ENCODE peak calls at places on chromosome 14, in ten cellular contexts. F is left lung, M is fibroblast of lung, B is left ventricle myocardium inferior, U is endodermal cell, H is ovary, V is suprapubic skin, Z is A673, C is Peyer's patch, X is pancreas. R is an unnamed sample.

GRCh38 chr14:67532998-67533753 is at the start of gene PLEKHH1:
- DNase-seq in F (peak; percentile 93), M (peak; percentile 78), B (peak; percentile 80), U (peak; percentile 91), H (peak; percentile 59), V (peak; percentile 75), Z (peak; percentile 87), C (peak; percentile 90), X (peak; percentile 95), R (no peak)

GRCh38 chr14:64770751-64771150 is 66.5 kb downstream of the PLEKHG3 start:
- DNase-seq in F (no peak), M (no peak), B (no peak), U (no peak), H (no peak), V (no peak), Z (no peak), C (no peak), X (no peak), R (no peak)

GRCh38 chr14:50106178-50106577 is 10.2 kb downstream of the VCPKMT start:
- DNase-seq in F (no peak), M (no peak), B (no peak), U (no peak), H (no peak), V (no peak), Z (peak; percentile 13), C (no peak), X (no peak), R (no peak)

GRCh38 chr14:105856676-105857222 is 330.4 kb downstream of the TMEM121 start:
- DNase-seq in F (no peak), M (no peak), B (no peak), U (peak; percentile 4), H (no peak), V (no peak), Z (no peak), C (peak; percentile 40), X (no peak), R (peak; percentile 57)

GRCh38 chr14:94622653-94623421 is 10.6 kb downstream of the SERPINA3 start:
- DNase-seq in F (no peak), M (peak; percentile 63), B (no peak), U (no peak), H (no peak), V (peak; percentile 26), Z (no peak), C (no peak), X (no peak), R (no peak)

GRCh38 chr14:97282210-97282609 is 485.0 kb downstream of the VRK1 start:
- DNase-seq in F (no peak), M (no peak), B (no peak), U (no peak), H (no peak), V (no peak), Z (no peak), C (no peak), X (no peak), R (no peak)

GRCh38 chr14:31943861-31944255 is 133.2 kb upstream of the ARHGAP5 start:
- DNase-seq in F (no peak), M (no peak), B (no peak), U (no peak), H (no peak), V (no peak), Z (no peak), C (no peak), X (no peak), R (no peak)

GRCh38 chr14:38971258-38971921 is 131.6 kb downstream of the SEC23A start:
- DNase-seq in F (no peak), M (no peak), B (no peak), U (peak; percentile 47), H (no peak), V (no peak), Z (no peak), C (no peak), X (no peak), R (no peak)

GRCh38 chr14:102593841-102594170 is 1.4 kb downstream of the RCOR1 start:
- DNase-seq in F (no peak), M (no peak), B (no peak), U (no peak), H (no peak), V (no peak), Z (no peak), C (no peak), X (no peak), R (no peak)

GRCh38 chr14:23299558-23299957 is 3.1 kb downstream of the PPP1R3E start:
- DNase-seq in F (no peak), M (peak; percentile 54), B (no peak), U (no peak), H (no peak), V (no peak), Z (peak; percentile 71), C (peak; percentile 62), X (no peak), R (no peak)
- TF ChIP-seq CTCF in F (no peak), M (peak; percentile 13), B (peak; percentile 36), U (peak; percentile 35), H (no peak), V (no peak), Z (peak; percentile 55), C (no peak), X (no peak), R (no peak)

GRCh38 chr14:71165121-71165574 is 257.9 kb downstream of the PCNX1 start:
- DNase-seq in F (no peak), M (peak; percentile 69), B (no peak), U (no peak), H (no peak), V (no peak), Z (no peak), C (peak; percentile 70), X (no peak), R (no peak)

GRCh38 chr14:71165650-71166049 is 258.4 kb downstream of the PCNX1 start:
- DNase-seq in F (no peak), M (peak; percentile 12), B (no peak), U (no peak), H (no peak), V (no peak), Z (no peak), C (no peak), X (no peak), R (no peak)

GRCh38 chr14:71163842-71164500 is 256.7 kb downstream of the PCNX1 start:
- DNase-seq in F (no peak), M (no peak), B (no peak), U (no peak), H (no peak), V (no peak), Z (no peak), C (no peak), X (no peak), R (no peak)

GRCh38 chr14:71166434-71166833 is 259.2 kb downstream of the PCNX1 start:
- DNase-seq in F (no peak), M (peak; percentile 78), B (no peak), U (peak; percentile 62), H (no peak), V (no peak), Z (peak; percentile 83), C (no peak), X (no peak), R (no peak)

DNA sequence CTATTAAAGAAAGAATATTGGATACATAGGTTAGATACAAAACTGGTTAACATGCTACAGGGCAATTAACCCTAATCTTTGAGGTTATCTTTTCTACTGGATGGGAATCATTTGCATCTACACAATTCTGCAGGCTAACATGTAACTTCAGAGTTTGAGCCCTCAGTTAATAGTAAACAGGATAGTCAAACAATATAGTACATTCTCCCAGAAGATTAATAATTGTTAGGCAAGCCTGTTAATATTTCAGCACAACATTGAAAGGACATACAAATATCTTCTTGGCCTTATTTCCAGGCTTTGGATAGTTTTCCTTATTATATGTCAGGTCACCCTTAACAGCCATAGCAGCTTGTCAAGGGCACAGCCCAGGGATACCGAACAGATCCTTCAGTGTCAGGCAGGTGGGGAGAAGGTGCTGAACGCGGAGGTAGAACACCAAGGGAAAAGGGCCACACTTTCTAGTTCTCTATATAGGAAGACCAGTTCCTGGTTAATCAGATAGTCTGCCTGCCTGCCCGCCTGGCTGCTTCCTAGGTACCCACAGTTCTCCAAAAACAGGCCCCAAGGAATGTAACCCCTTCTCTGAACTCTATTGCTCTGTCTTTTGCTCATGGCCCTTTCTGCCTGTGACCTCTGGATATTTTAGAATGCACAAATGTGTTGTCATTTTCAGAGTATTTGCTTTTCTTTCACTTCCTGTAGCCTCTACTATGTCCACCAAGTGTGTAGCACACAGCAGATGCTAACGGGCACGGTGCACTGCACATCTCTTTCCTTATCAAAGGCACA is 256.0 kb downstream of the PCNX1 start:
- DNase-seq in F (no peak), M (no peak), B (no peak), U (no peak), H (no peak), V (no peak), Z (no peak), C (no peak), X (no peak), R (no peak)
- H3K27ac ChIP-seq in F (no peak overlapping the region), M (no peak overlapping the region), B (no peak overlapping the region), U (no peak overlapping the region), H (no peak overlapping the region), V (no peak overlapping the region), Z (no peak overlapping the region), C (peak overlapping the region; percentile 8), X (peak overlapping the region; percentile 34), R (no peak overlapping the region)

GRCh38 chr14:95984206-95984605 is 55.0 kb upstream of the C14orf132 start:
- DNase-seq in F (no peak), M (no peak), B (no peak), U (no peak), H (no peak), V (no peak), Z (no peak), C (no peak), X (no peak), R (no peak)

GRCh38 chr14:95980402-95980801 is 58.8 kb upstream of the C14orf132 start:
- DNase-seq in F (no peak), M (no peak), B (no peak), U (peak; percentile 29), H (no peak), V (no peak), Z (no peak), C (no peak), X (no peak), R (no peak)

GRCh38 chr14:95981939-95982338 is 57.2 kb upstream of the C14orf132 start:
- DNase-seq in F (no peak), M (no peak), B (no peak), U (peak; percentile 57), H (no peak), V (no peak), Z (no peak), C (no peak), X (no peak), R (no peak)

GRCh38 chr14:95979339-95980042 is 59.7 kb upstream of the C14orf132 start:
- DNase-seq in F (no peak), M (peak; percentile 4), B (no peak), U (peak; percentile 76), H (no peak), V (no peak), Z (peak; percentile 10), C (no peak), X (no peak), R (no peak)
- TF ChIP-seq CTCF in F (no peak), M (no peak), B (no peak), U (peak; percentile 70), H (no peak), V (no peak), Z (peak; percentile 38), C (no peak), X (no peak), R (no peak)

DNA sequence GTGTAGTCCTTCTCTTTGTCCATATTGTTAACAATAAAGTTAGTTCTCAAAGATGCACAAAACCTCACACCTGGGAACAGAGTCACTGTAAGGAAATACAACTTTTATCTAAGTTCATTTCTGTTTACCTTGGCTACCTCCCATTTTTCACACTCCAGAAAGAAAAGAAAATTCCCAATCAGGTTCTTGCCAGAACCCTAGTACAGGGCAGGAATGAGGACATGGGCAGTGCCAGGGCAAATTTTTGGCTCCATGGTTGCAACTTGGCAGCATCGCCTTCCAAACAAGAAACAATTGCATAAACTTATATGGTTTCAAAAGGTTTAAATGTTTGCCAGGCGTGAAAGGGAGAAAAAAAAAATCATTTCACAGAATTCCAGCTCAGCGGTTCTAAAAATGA is 296.3 kb upstream of the PRKD1 start:
- DNase-seq in F (no peak), M (peak; percentile 29), B (no peak), U (no peak), H (no peak), V (no peak), Z (no peak), C (no peak), X (peak; percentile 56), R (no peak)
- H3K27ac ChIP-seq in F (no peak overlapping the region), M (no peak overlapping the region), B (peak overlapping the region; percentile 60), U (no peak overlapping the region), H (no peak overlapping the region), V (peak overlapping the region; percentile 12), Z (no peak overlapping the region), C (no peak overlapping the region), X (peak overlapping the region; percentile 66), R (peak overlapping the region; percentile 83)

R was measured in coronary artery.